ENCODE peak calls at places on chromosomes 16 and 17, in four cellular contexts. G, U, Z and D are unnamed samples.
A peak's percentile ranks its signal among the peaks of the same experiment; 100 is the strongest.

GRCh38 chr16:57299009-57299718 is 14.7 kb upstream of the PLLP start:
- DNase-seq in U (peak; percentile 79), Z (no peak), G (no peak), D (no peak)

GRCh38 chr17:65182233-65182632 is 45.1 kb downstream of the RGS9 start:
- DNase-seq in U (no peak), Z (no peak), G (no peak), D (no peak)

GRCh38 chr17:77019955-77020379 is 120.8 kb upstream of the SEC14L1 start:
- DNase-seq in G (peak; percentile 27), U (peak; percentile 44), Z (no peak), D (no peak)

GRCh38 chr16:65388592-65388991 is 266.7 kb upstream of the CDH11 start:
- DNase-seq in Z (no peak), G (peak; percentile 61), U (no peak), D (no peak)

GRCh38 chr17:33674685-33675084 is 381.6 kb upstream of the ASIC2 start:
- DNase-seq in U (peak; percentile 80), G (peak; percentile 63), Z (peak; percentile 51), D (peak; percentile 91)

GRCh38 chr17:19744922-19745757 is 3.0 kb downstream of the ALDH3A1 start:
- DNase-seq in Z (peak; percentile 92), U (peak; percentile 94), G (peak; percentile 80), D (peak; percentile 95)

GRCh38 chr16:86824751-86825310 is 246.5 kb downstream of the FOXL1 start:
- DNase-seq in Z (no peak), U (peak; percentile 22), G (peak; percentile 11), D (no peak)

GRCh38 chr17:80026359-80027042 is 9.2 kb downstream of the TBC1D16 start:
- DNase-seq in U (no peak), Z (no peak), G (no peak), D (no peak)

GRCh38 chr16:70526403-70526802 is 2.8 kb downstream of the SF3B3 start:
- DNase-seq in G (no peak), Z (no peak), U (no peak), D (no peak)

GRCh38 chr16:4936181-4936990 is 562 bp downstream of the PPL start:
- DNase-seq in U (peak; percentile 82), Z (no peak), G (no peak), D (no peak)
- H3K27ac ChIP-seq in U (peak overlapping the region; percentile 90), Z (peak overlapping the region; percentile 70), G (no peak overlapping the region), D (no peak overlapping the region)

DNA sequence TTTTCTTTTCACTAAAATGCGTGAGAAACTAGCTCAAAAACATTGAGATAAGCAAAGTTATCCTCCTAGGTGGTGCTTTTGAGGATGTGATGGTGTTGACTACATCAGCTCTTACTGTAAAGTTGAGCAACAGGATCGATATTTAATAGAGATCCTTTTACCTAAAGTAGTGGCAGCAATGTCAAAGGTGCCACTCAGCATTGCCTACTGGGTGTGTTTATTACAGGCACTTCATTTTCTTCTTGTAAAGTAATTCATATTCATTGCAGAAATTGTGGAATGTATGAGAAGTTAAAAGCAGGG is 1.4 kb downstream of the PSMD3 start:
- DNase-seq in U (no peak), G (no peak), Z (no peak), D (no peak)
- H3K27ac ChIP-seq in U (no peak overlapping the region), G (no peak overlapping the region), Z (no peak overlapping the region), D (no peak overlapping the region)

GRCh38 chr17:45299311-45299710 is 17.5 kb downstream of the MAP3K14 start:
- DNase-seq in U (no peak), G (no peak), Z (no peak), D (peak; percentile 43)
- H3K27ac ChIP-seq in U (no peak overlapping the region), G (peak overlapping the region; percentile 81), Z (peak overlapping the region; percentile 97), D (peak overlapping the region; percentile 49)

DNA sequence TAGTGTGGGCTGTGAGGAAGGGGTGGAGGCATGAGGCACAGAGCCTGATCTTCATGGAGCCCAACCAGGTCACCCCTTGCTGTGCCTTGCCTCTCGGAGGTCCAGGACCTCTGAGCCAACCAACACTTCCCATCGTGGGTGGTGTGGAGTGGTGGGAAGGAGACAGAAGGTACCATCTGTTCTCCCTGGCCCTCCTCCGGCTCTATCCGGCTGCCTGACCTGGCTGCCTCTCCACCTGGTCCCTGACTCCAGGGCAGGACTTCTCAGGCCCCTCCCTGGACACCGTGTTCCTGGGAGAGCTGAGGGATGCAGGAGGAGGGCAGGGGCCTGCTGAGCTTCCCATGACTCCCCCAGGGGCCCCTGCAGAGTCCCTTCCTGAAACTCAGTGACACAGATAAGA is 3.9 kb downstream of the PDK2 start:
- DNase-seq in Z (no peak), G (no peak), U (no peak), D (no peak)
- H3K27ac ChIP-seq in Z (peak overlapping the region; percentile 97), G (no peak overlapping the region), U (no peak overlapping the region), D (peak overlapping the region; percentile 48)

GRCh38 chr16:85396879-85397871 is 215.9 kb upstream of the GSE1 start:
- DNase-seq in U (peak; percentile 54), G (no peak), Z (peak; percentile 15), D (peak; percentile 17)
- H3K27ac ChIP-seq in U (no peak overlapping the region), G (no peak overlapping the region), Z (peak overlapping the region; percentile 9), D (no peak overlapping the region)

DNA sequence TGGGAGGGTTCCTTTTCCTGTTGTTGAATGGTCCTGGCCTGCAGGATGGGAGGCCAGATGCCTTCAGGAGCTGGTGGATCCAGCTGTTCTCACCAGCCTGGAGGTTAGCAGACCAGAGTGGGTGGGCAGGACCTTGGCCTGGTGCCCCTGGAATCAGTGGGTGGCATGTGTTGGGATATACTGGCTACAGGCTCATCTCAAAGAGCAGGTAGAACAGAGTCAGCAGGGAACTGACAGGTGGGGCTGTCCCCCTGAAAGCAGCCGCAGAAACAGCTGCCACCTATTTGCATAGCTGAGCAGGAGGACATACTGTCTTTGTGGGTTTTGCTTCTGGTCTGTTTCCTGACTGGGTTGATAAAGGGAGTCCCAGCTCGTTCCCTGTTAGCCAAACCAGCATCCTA is 144.1 kb downstream of the RAB11FIP4 start:
- DNase-seq in U (no peak), G (no peak), Z (no peak), D (no peak)
- H3K27ac ChIP-seq in U (no peak overlapping the region), G (no peak overlapping the region), Z (no peak overlapping the region), D (no peak overlapping the region)